ENCODE peak calls at places on chromosomes 1 and 21, in seven cellular contexts. O, S, V, Q, Z, U and R are unnamed samples. For H3K4me1, the result is how much of the 10 kb centered on the place peaks cover.

GRCh38 chr1:59669752-59670312 is 144.9 kb upstream of the HOOK1 start:
- DNase-seq in S (peak), V (peak), Z (peak), O (no peak), U (no peak), Q (peak), R (peak)

GRCh38 chr1:161119379-161120061 is 1.6 kb downstream of the NIT1 start:
- DNase-seq in U (no peak), O (peak), V (peak), S (peak), Z (peak), Q (peak), R (no peak)

GRCh38 chr21:42083361-42083690 is 12.2 kb downstream of the UMODL1 start:
- DNase-seq in Z (no peak), S (no peak), U (no peak), V (no peak), O (no peak), Q (no peak), R (no peak)

GRCh38 chr1:29133861-29134694 is 10.4 kb upstream of the TMEM200B start:
- DNase-seq in S (peak), U (no peak), V (peak), O (no peak), Q (no peak), Z (no peak), R (no peak)

GRCh38 chr1:54798769-54799641 is 2.1 kb downstream of the TTC22 start:
- DNase-seq in Q (peak), O (no peak), Z (no peak), S (no peak), V (peak), U (peak), R (no peak)

GRCh38 chr1:172764378-172764777 is 105.5 kb downstream of the FASLG start:
- DNase-seq in V (no peak), O (no peak), S (no peak), U (no peak), Z (no peak), Q (no peak), R (no peak)

GRCh38 chr1:4585705-4586104 is 68.7 kb upstream of the AJAP1 start:
- DNase-seq in V (no peak), S (no peak), Z (no peak), U (no peak), Q (no peak), O (no peak), R (no peak)

GRCh38 chr1:109979489-109980091 is 5.0 kb upstream of the AHCYL1 start:
- DNase-seq in V (peak), Z (peak), O (peak), U (no peak), S (no peak), Q (peak), R (no peak)

GRCh38 chr1:47449702-47450552 is 12.1 kb downstream of the FOXD2 start:
- DNase-seq in Z (no peak), S (peak), V (peak), Q (no peak), U (no peak), O (peak), R (no peak)

DNA sequence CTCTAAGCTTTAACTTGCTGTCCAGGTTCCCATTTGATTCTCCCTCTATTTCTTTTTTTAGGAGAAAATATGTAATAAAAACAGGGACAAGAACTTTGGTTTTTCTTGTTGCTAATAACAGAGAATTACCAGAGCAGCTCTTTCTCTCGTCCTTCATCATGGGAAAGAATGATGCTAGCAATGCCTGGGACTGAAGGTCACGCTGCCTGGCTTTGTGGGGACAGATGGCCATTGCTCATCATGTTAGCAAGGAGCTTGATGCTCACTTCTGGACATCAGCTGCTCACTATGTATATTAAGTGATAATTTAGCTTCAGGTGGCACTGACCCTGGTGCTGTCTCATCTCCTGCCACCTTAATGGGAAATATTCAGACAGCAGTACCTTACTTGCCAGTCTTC is 77.4 kb upstream of the AKT3 start:
- DNase-seq in V (peak), U (no peak), Q (no peak), O (no peak), S (no peak), Z (peak), R (no peak)
- H3K4me2 ChIP-seq in V (peak), U (no peak), Q (peak), O (peak), S (no peak), Z (no peak), R (no peak)

GRCh38 chr1:234957330-234958065 is 171.1 kb downstream of the TOMM20 start:
- DNase-seq in Z (peak), Q (peak), V (peak), O (peak), U (no peak), S (peak), R (peak)

GRCh38 chr1:234960722-234961467 is 167.7 kb downstream of the TOMM20 start:
- DNase-seq in S (no peak), Z (peak), Q (peak), O (peak), U (no peak), V (peak), R (no peak)

GRCh38 chr1:234958066-234958701 is 170.5 kb downstream of the TOMM20 start:
- DNase-seq in U (no peak), S (peak), Z (no peak), Q (no peak), O (peak), V (no peak), R (no peak)

GRCh38 chr1:234956821-234957329 is 171.8 kb downstream of the TOMM20 start:
- DNase-seq in V (no peak), S (peak), Z (no peak), Q (no peak), U (no peak), O (peak), R (peak)

GRCh38 chr1:234958702-234959649 is 169.7 kb downstream of the TOMM20 start:
- DNase-seq in Q (no peak), O (no peak), V (no peak), S (no peak), U (no peak), Z (no peak), R (no peak)
- H3K4me1 ChIP-seq in Q (under half), O (half or more), V (half or more), S (under half), U (half or more), Z (under half), R (half or more)

DNA sequence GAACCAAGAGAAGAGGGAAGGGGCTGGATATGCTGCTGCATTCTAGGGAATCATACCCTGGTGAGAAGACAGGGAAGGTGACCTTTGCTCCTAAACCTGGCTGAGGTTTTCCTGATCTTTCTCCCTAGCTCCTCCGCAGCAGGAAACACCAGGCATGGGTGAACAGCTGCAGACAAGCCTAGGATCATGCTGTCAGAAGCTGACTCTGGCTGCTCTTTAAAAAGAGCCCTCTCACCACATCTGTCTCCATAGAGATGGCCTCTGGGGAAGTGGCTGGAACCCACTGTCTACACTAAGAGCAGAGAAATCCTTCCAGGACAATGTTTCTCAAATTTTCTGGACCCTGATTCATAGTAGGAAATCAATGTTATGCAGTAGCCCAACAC is 57.6 kb downstream of the CD34 start:
- DNase-seq in U (no peak), Q (peak), O (no peak), Z (no peak), V (no peak), S (no peak), R (no peak)
- H3K4me2 ChIP-seq in U (no peak), Q (no peak), O (no peak), Z (no peak), V (no peak), S (no peak), R (no peak)

DNA sequence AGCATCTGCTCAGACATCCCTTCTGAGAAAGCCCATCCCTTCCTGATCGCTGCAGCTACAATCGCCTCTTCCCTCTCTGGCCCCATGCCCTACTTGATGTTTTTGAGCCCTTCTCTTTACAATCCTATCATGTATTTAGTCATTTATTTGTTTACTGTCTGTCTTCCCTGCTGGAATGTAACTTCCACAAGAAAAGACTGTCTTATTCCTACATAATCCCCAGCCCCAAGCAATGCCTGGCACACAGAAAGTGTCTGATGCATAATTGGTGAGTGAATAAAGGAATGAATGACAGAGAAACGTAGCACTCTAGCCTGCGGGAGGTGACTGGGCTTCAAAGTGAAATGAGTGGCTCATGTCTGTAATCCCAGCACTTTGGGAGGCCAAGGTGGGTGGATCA is 25.4 kb downstream of the ECE1 start:
- DNase-seq in O (peak), U (no peak), S (no peak), Q (peak), V (peak), Z (peak), R (no peak)
- H3K4me1 ChIP-seq in O (half or more), U (under half), S (under half), Q (under half), V (under half), Z (under half), R (under half)

DNA sequence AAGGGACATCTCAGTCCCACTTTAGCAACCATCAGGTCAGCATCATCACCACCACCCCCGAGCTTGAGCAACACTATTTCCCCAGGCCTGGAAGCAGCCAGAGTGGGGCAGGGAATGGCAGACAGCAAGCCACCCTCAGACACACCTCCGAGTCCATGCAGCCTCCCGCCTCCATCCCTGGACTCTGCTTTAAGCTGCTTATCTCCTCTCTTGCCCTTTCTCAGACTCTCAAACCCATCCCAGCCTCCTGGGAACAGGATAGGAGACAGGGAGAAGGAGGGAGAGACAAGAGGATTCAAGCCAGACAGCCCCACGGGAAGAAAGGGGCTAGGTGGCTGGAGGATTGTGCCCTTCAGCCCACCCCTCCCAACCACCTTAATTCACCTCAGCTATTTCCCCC is 1.7 kb downstream of the PIAS3 start:
- DNase-seq in Q (no peak), V (no peak), Z (no peak), O (no peak), U (no peak), S (no peak), R (no peak)
- H3K4me2 ChIP-seq in Q (no peak), V (peak), Z (no peak), O (no peak), U (no peak), S (no peak), R (no peak)